ENCODE peak calls at places on chromosomes 4 and X, in nine cellular contexts. P, I, G, Q, A, S, D, V and C are unnamed samples.
A peak's percentile ranks its signal among the peaks of the same experiment; 100 is the strongest.

GRCh38 chrX:54950730-54951375 is 30.2 kb downstream of the TRO start:
- DNase-seq in Q (no peak), D (no peak), G (no peak), S (no peak), I (no peak), V (no peak), P (no peak), A (no peak), C (no peak)

GRCh38 chrX:13430136-13430827 is 110.4 kb upstream of the ATXN3L start:
- DNase-seq in S (no peak), V (no peak), A (no peak), I (no peak), G (no peak), Q (no peak), D (no peak), P (no peak), C (no peak)

GRCh38 chrX:129545408-129545807 is 5.3 kb downstream of the OCRL start:
- DNase-seq in Q (no peak), P (no peak), G (no peak), I (no peak), A (no peak), S (no peak), D (no peak), V (no peak), C (no peak)

GRCh38 chrX:40945366-40945713 is 139.9 kb upstream of the USP9X start:
- DNase-seq in D (no peak), V (no peak), Q (peak; percentile 49), A (peak; percentile 21), S (peak; percentile 10), I (peak; percentile 65), G (no peak), P (no peak), C (peak; percentile 41)

GRCh38 chr4:1179089-1179441 is 6.7 kb upstream of the SPON2 start:
- DNase-seq in P (no peak), S (no peak), Q (no peak), V (no peak), A (no peak), D (no peak), G (no peak), I (no peak), C (no peak)

GRCh38 chrX:46577116-46578005 is 3.8 kb downstream of the CHST7 start:
- DNase-seq in A (no peak), I (no peak), V (no peak), Q (no peak), S (no peak), P (no peak), G (no peak), D (no peak), C (no peak)

GRCh38 chrX:22109442-22109841 is 77.3 kb downstream of the PHEX start:
- DNase-seq in I (no peak), V (no peak), Q (no peak), S (peak; percentile 27), G (no peak), D (no peak), P (no peak), A (no peak), C (no peak)

GRCh38 chr4:107035711-107036601 is at the start of gene DKK2:
- DNase-seq in D (peak; percentile 29), P (peak; percentile 56), A (no peak), V (no peak), I (no peak), G (peak; percentile 9), S (no peak), Q (peak; percentile 45), C (peak; percentile 9)

GRCh38 chr4:159366966-159367365 is 264.1 kb downstream of the RAPGEF2 start:
- DNase-seq in Q (no peak), I (no peak), G (no peak), V (no peak), D (no peak), S (no peak), A (no peak), P (no peak), C (no peak)

GRCh38 chr4:73944061-73944875 is 37.6 kb downstream of the PF4 start:
- DNase-seq in P (peak; percentile 66), I (no peak), S (no peak), D (peak; percentile 38), A (no peak), G (no peak), Q (no peak), V (no peak), C (no peak)

GRCh38 chr4:73945140-73945539 is 36.7 kb downstream of the PF4 start:
- DNase-seq in P (no peak), A (no peak), S (no peak), D (no peak), I (no peak), V (no peak), Q (no peak), G (no peak), C (no peak)

GRCh38 chr4:73945674-73946449 is 36.0 kb downstream of the PF4 start:
- DNase-seq in Q (no peak), A (no peak), S (no peak), V (no peak), I (no peak), P (no peak), G (no peak), D (no peak), C (no peak)

GRCh38 chr4:73947239-73947985 is 34.4 kb downstream of the PF4 start:
- DNase-seq in S (no peak), P (no peak), G (no peak), V (no peak), I (no peak), Q (no peak), D (no peak), A (no peak), C (no peak)

DNA sequence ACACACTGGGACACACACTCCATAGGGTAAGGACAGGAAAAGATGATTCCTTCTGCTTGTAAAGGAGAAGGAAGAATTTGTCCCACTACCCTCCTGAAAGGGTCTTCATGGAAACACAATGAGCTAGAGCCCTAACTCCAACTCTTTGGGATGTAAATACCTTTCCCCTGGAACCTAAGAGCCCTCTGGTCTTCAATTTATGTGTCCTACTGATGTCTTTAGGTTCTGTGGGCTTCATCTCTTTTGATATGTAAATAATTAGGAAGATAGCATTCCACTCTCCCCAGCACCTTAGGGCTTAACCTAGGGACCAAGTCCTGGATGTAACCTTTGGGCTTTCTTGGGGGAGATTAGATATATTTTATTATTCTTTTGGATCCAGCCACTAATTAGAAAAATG is 38.3 kb downstream of the PF4 start:
- DNase-seq in P (no peak), Q (no peak), V (no peak), G (no peak), D (no peak), A (no peak), I (no peak), S (no peak), C (no peak)
- TF ChIP-seq CTCF in P (no peak), Q (no peak), V (no peak), G (no peak), D (no peak), A (no peak), I (no peak), S (no peak), C (no peak)

DNA sequence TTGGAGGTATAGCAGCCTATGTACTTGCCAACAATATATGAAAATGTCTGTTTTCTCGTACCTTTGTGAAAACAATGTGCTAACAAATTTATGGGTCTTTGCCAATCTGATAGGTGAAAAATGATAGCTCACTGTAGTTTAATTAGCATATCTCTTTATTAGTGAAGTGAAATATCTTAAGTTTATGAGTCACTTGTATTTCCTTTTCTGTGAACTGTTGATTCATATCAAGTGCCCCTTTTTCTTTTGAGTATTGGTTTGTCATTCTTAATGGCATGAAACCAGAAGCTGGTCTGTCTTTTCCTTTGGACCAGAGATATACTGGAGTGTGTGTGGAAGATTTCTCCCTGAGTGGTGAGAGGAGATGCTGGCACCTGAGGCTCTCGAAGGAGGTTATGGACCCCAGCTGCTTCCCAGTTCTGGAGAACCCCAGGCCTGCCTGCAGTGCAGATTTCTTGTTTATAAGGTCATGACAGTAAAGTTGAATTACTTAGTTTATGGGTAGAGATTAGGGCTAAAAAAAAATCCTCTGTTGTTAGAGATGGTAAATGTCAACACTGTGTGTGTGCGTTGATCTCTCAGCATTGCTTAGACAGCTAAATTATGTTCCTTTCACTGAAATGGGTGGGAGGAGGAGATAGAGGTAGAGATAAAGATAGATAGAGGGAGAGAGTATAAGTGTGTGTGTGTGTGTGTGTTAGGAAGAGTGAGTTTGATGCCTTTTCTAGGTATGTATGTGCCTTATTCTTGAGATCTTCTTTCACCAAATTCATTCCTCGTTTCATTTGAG is 89.9 kb downstream of the REPS2 start:
- DNase-seq in D (no peak), Q (no peak), A (no peak), G (no peak), V (no peak), S (no peak), I (no peak), P (no peak), C (no peak)
- TF ChIP-seq CTCF in D (no peak), Q (no peak), A (no peak), G (no peak), V (no peak), S (no peak), I (no peak), P (no peak), C (no peak)

DNA sequence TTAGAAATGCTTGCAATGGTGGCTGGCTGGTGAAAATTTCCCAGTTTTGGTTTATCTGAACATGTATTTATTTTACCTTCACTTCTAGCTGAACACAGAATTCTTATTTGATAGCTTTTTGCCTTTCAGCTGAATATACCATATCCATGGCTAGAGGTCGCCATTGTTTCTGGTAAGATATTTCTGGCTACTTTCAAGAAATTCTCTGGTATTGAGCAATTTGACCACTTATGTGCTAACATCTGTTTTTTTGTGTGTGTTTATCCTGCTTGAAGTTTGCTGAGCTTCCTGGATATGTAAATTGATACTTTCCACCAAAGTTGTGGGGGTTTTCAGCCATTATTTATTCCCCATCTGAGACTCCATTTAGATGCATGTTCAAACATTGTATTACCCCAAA is 75.4 kb downstream of the FBXW7 start:
- DNase-seq in Q (no peak), D (no peak), A (no peak), V (peak; percentile 43), I (no peak), P (no peak), S (peak; percentile 47), G (no peak), C (peak; percentile 16)
- TF ChIP-seq CTCF in Q (peak; percentile 36), D (no peak), A (peak; percentile 10), V (peak; percentile 29), I (no peak), P (no peak), S (no peak), G (no peak), C (no peak)

GRCh38 chr4:139767168-139767567 is 101.5 kb downstream of the MGST2 start:
- DNase-seq in P (no peak), S (no peak), Q (no peak), D (no peak), G (no peak), I (no peak), V (no peak), A (no peak), C (no peak)

GRCh38 chr4:139769355-139769754 is 103.7 kb downstream of the MGST2 start:
- DNase-seq in D (no peak), P (no peak), S (no peak), Q (no peak), V (no peak), G (no peak), I (no peak), A (no peak), C (no peak)

GRCh38 chr4:139768913-139769312 is 103.3 kb downstream of the MGST2 start:
- DNase-seq in G (no peak), I (no peak), P (no peak), Q (no peak), S (peak; percentile 30), D (no peak), A (no peak), V (no peak), C (no peak)

GRCh38 chr4:139767585-139767984 is 102.0 kb downstream of the MGST2 start:
- DNase-seq in D (no peak), I (no peak), S (no peak), G (no peak), Q (no peak), A (no peak), P (no peak), V (no peak), C (no peak)

GRCh38 chr4:139768366-139768765 is 102.7 kb downstream of the MGST2 start:
- DNase-seq in D (no peak), A (no peak), P (no peak), G (no peak), Q (no peak), S (no peak), V (no peak), I (no peak), C (no peak)
- TF ChIP-seq CTCF in D (no peak), A (no peak), P (no peak), G (no peak), Q (no peak), S (no peak), V (no peak), I (no peak), C (no peak)